ENCODE peak calls at places on chromosome 1, in nine cellular contexts. M, J, U, F, P, R, Z, G and Q are unnamed samples.

GRCh38 chr1:13456894-13457532 is 46.8 kb downstream of the PRAMEF20 start:
- DNase-seq in M (no peak), J (no peak), U (no peak), F (no peak), P (no peak), R (no peak), Z (no peak), G (no peak), Q (no peak)

GRCh38 chr1:150110066-150110465 is 39.6 kb upstream of the PLEKHO1 start:
- DNase-seq in M (no peak), J (no peak), U (no peak), F (no peak), P (no peak), R (no peak), Z (no peak), G (no peak), Q (no peak)

GRCh38 chr1:61446531-61446991 is 278.4 kb downstream of the TM2D1 start:
- DNase-seq in M (no peak), J (no peak), U (no peak), F (no peak), P (no peak), R (no peak), Z (no peak), G (no peak), Q (no peak)

GRCh38 chr1:9031484-9032259 is 5.4 kb upstream of the SLC2A7 start:
- DNase-seq in M (no peak), J (no peak), U (no peak), F (no peak), P (no peak), R (no peak), Z (no peak), G (no peak), Q (no peak)

GRCh38 chr1:109514846-109515245 is 5.3 kb upstream of the AMIGO1 start:
- DNase-seq in M (no peak), J (no peak), U (no peak), F (no peak), P (no peak), R (no peak), Z (no peak), G (no peak), Q (no peak)

GRCh38 chr1:203607169-203607873 is 19.3 kb upstream of the ATP2B4 start:
- DNase-seq in M (no peak), J (peak), U (no peak), F (no peak), P (peak), R (peak), Z (no peak), G (peak), Q (no peak)

GRCh38 chr1:151892190-151892589 is 17.1 kb downstream of the THEM4 start:
- DNase-seq in M (no peak), J (peak), U (no peak), F (no peak), P (peak), R (no peak), Z (no peak), G (no peak), Q (no peak)

GRCh38 chr1:205961405-205961804 is 18.1 kb upstream of the SLC26A9 start:
- DNase-seq in M (no peak), J (peak), U (no peak), F (no peak), P (no peak), R (no peak), Z (no peak), G (no peak), Q (no peak)

GRCh38 chr1:9293512-9294439 is 1.1 kb downstream of the SPSB1 start:
- DNase-seq in M (no peak), J (no peak), U (no peak), F (no peak), P (peak), R (peak), Z (no peak), G (no peak), Q (no peak)

GRCh38 chr1:64616039-64616438 is 128.8 kb upstream of the RAVER2 start:
- DNase-seq in M (no peak), J (no peak), U (no peak), F (no peak), P (no peak), R (no peak), Z (no peak), G (no peak), Q (no peak)